ENCODE peak calls at places on chromosome 10, in eight cellular contexts. I, W, E, A, C, L, K and R are unnamed samples.

GRCh38 chr10:22690158-22690557 is 24.2 kb downstream of the PIP4K2A start:
- DNase-seq in I (no peak), W (no peak), E (no peak), A (no peak), C (no peak), L (no peak), K (no peak), R (no peak)

GRCh38 chr10:123069271-123069670 is 60.5 kb downstream of the ACADSB start:
- DNase-seq in I (no peak), W (no peak), E (no peak), A (no peak), C (no peak), L (no peak), K (no peak), R (no peak)

GRCh38 chr10:129057856-129058663 is 409.0 kb upstream of the MGMT start:
- DNase-seq in I (no peak), W (no peak), E (no peak), A (peak), C (no peak), L (no peak), K (peak), R (no peak)

GRCh38 chr10:58781873-58782488 is 269.3 kb downstream of the BICC1 start:
- DNase-seq in I (peak), W (peak), E (peak), A (no peak), C (peak), L (no peak), K (no peak), R (no peak)

GRCh38 chr10:117320050-117320665 is 55.1 kb downstream of the PDZD8 start:
- DNase-seq in I (no peak), W (peak), E (no peak), A (no peak), C (peak), L (no peak), K (no peak), R (no peak)

GRCh38 chr10:85995791-85996190 is 370.8 kb downstream of the GRID1 start:
- DNase-seq in I (no peak), W (peak), E (peak), A (no peak), C (peak), L (no peak), K (no peak), R (peak)

GRCh38 chr10:121417298-121417697 is 180.9 kb downstream of the FGFR2 start:
- DNase-seq in I (no peak), W (no peak), E (no peak), A (no peak), C (no peak), L (no peak), K (no peak), R (no peak)

GRCh38 chr10:127877116-127877515 is 15.6 kb downstream of the CLRN3 start:
- DNase-seq in I (no peak), W (no peak), E (no peak), A (no peak), C (no peak), L (no peak), K (no peak), R (no peak)

GRCh38 chr10:3773465-3774017 is 11.5 kb downstream of the KLF6 start:
- DNase-seq in I (no peak), W (peak), E (no peak), A (no peak), C (no peak), L (no peak), K (no peak), R (no peak)
- H3K27ac ChIP-seq in I (peak), W (peak), E (no peak), A (no peak), C (peak), L (no peak), K (no peak), R (no peak)

GRCh38 chr10:68560916-68561691 is 967 bp downstream of the TET1 start:
- DNase-seq in I (no peak), W (peak), E (no peak), A (peak), C (no peak), L (peak), K (peak), R (peak)

GRCh38 chr10:68558478-68558877 is 1.7 kb upstream of the TET1 start:
- DNase-seq in I (no peak), W (no peak), E (no peak), A (no peak), C (no peak), L (no peak), K (no peak), R (no peak)

GRCh38 chr10:68559251-68559650 is 886 bp upstream of the TET1 start:
- DNase-seq in I (no peak), W (peak), E (no peak), A (no peak), C (no peak), L (no peak), K (no peak), R (no peak)

GRCh38 chr10:68560201-68560915 is at the start of gene TET1:
- DNase-seq in I (no peak), W (peak), E (peak), A (peak), C (peak), L (peak), K (peak), R (peak)

DNA sequence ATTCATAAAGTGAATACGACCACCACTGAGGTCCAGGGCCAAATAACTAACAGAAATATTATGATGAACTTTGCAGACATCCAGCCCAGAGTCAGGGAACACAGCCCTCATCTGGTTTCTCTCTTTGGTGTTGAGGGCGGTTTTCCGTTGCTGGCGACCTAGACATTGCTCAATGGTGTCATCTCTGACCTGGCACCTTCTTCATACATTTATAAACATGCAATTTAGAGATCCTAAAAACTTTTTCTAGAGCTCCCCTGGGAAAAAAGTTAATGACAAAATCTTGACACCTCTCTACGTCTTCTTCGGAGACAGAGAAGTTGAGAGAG is 301 bp upstream of the TET1 start:
- DNase-seq in I (no peak), W (peak), E (peak), A (no peak), C (no peak), L (no peak), K (peak), R (no peak)
- H3K27ac ChIP-seq in I (peak), W (peak), E (no peak), A (no peak), C (no peak), L (no peak), K (no peak), R (no peak)

DNA sequence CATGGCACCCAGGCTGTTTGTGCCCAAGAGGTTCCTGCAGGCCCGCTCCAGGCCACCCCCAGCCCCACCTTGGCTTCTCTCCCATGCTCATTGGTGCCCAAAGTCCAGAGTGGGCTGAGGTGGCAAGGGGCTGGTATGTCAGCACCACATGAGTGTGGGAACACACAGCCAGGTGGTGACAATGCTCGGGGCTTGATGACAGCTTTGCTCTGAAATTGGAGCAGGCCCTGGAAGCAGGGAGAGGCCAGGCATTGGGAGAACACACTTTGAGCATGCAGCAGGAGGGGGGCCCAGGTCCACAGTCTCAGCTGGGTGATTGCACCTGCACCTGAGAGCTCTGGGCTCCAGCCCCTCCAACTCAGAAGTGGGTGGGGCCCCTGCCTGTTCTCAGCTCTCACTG is 848.3 kb downstream of the PCDH15 start:
- DNase-seq in I (no peak), W (no peak), E (no peak), A (no peak), C (no peak), L (no peak), K (no peak), R (no peak)
- H3K27ac ChIP-seq in I (no peak), W (no peak), E (no peak), A (no peak), C (no peak), L (no peak), K (no peak), R (no peak)

GRCh38 chr10:92452313-92452712 is 121.6 kb downstream of the IDE start:
- DNase-seq in I (no peak), W (no peak), E (no peak), A (no peak), C (no peak), L (no peak), K (no peak), R (no peak)
- H3K27ac ChIP-seq in I (no peak), W (no peak), E (no peak), A (no peak), C (no peak), L (no peak), K (no peak), R (no peak)

GRCh38 chr10:15168296-15168780 is at the start of gene NMT2:
- DNase-seq in I (no peak), W (no peak), E (peak), A (no peak), C (peak), L (peak), K (no peak), R (peak)

GRCh38 chr10:15168781-15169554 is 475 bp upstream of the NMT2 start:
- DNase-seq in I (no peak), W (peak), E (peak), A (peak), C (peak), L (peak), K (peak), R (peak)

GRCh38 chr10:15172306-15172840 is 3.9 kb upstream of the NMT2 start:
- DNase-seq in I (no peak), W (no peak), E (no peak), A (no peak), C (no peak), L (no peak), K (no peak), R (no peak)

GRCh38 chr10:15167411-15168295 is 840 bp downstream of the NMT2 start:
- DNase-seq in I (no peak), W (peak), E (peak), A (peak), C (peak), L (peak), K (peak), R (peak)

DNA sequence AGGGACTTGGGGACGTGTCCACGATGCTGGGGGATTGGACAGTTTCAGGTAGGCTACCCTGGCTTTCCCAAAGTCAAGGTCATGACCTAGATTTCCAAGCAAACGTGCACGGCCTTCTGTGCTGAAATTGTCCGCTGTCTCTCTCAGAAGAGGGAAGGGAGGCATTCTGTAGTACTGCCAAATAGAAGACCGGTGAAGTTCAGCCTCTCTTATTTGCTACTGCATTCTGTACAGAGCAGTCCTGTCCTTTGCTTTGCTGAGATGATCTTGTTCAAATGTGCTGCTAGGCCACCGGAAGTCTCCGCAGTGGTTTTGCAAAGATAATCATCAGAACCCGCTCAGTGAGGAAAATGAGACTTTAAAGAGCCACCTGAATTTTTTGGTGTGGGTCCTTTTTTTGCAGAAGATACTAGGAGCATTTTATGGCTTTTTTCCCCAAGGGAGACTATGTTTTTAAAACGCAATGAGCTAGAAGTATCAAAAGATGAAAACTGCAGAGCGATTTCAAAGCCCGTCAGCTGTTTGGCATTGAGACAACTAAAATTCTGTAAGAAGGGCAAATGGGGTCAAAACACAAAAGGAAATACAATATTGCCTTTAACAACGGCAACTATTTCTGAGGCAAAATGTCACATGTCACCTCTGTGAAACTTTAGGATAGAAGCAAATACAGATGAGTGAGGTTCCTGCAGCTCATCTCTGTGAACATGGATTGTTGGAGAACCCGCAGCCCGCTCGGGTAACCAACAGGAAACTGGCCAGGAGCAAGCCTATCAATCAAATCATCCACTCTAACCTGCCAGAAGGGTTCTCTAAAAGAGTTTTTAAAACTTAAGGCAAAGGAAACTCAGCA is 1.3 kb upstream of the NMT2 start:
- DNase-seq in I (no peak), W (no peak), E (no peak), A (no peak), C (no peak), L (peak), K (no peak), R (peak)
- H3K27ac ChIP-seq in I (peak), W (no peak), E (no peak), A (peak), C (no peak), L (no peak), K (peak), R (no peak)

GRCh38 chr10:95282115-95282514 is 8.7 kb downstream of the PDLIM1 start:
- DNase-seq in I (no peak), W (peak), E (no peak), A (no peak), C (no peak), L (no peak), K (no peak), R (no peak)
- H3K27ac ChIP-seq in I (peak), W (no peak), E (no peak), A (peak), C (no peak), L (no peak), K (peak), R (no peak)

GRCh38 chr10:32314588-32314987 is 32.4 kb downstream of the EPC1 start:
- DNase-seq in I (no peak), W (no peak), E (no peak), A (no peak), C (no peak), L (no peak), K (no peak), R (no peak)
- H3K27ac ChIP-seq in I (no peak), W (no peak), E (no peak), A (no peak), C (no peak), L (no peak), K (no peak), R (no peak)